ENCODE peak calls at places on chromosomes 4 and X, in ten cellular contexts. N, U, R, A, Q, T, H, B, S and K are unnamed samples. For H3K36me3 and H3K4me1, the result is how much of the 10 kb centered on the place peaks cover.

GRCh38 chrX:68755726-68756125 is 73.1 kb upstream of the EFNB1 start:
- DNase-seq in H (no peak), S (no peak), R (no peak), B (no peak), N (no peak), T (no peak), A (no peak), U (no peak), Q (no peak), K (no peak)

GRCh38 chr4:156933633-156934258 is 37.9 kb downstream of the PDGFC start:
- DNase-seq in T (no peak), A (no peak), B (no peak), N (no peak), Q (no peak), U (no peak), H (peak), R (peak), S (no peak), K (no peak)

GRCh38 chr4:176593943-176594342 is 198.8 kb downstream of the VEGFC start:
- DNase-seq in S (no peak), T (no peak), Q (no peak), R (no peak), U (no peak), H (no peak), B (no peak), A (no peak), N (no peak), K (no peak)

GRCh38 chr4:140135529-140136021 is 18.4 kb downstream of the MAML3 start:
- DNase-seq in A (no peak), R (no peak), N (no peak), S (no peak), T (no peak), B (no peak), Q (peak), U (peak), H (peak), K (peak)

GRCh38 chr4:43296946-43297528 is 404.5 kb downstream of the GRXCR1 start:
- DNase-seq in H (no peak), B (no peak), Q (no peak), R (no peak), U (no peak), N (no peak), T (no peak), S (no peak), A (no peak), K (no peak)

GRCh38 chrX:68710870-68711576 is 63.6 kb downstream of the STARD8 start:
- DNase-seq in B (peak), N (no peak), H (peak), U (no peak), R (peak), Q (no peak), T (no peak), A (no peak), S (no peak), K (peak)

GRCh38 chrX:1491851-1492349 is 39.2 kb upstream of the ASMTL start:
- DNase-seq in A (no peak), U (no peak), Q (no peak), B (no peak), H (no peak), T (peak), R (peak), N (peak), S (no peak), K (peak)

GRCh38 chrX:70452143-70452733 is 7.6 kb downstream of the DLG3 start:
- DNase-seq in R (peak), T (peak), N (no peak), A (peak), B (peak), U (peak), Q (peak), S (peak), H (peak), K (no peak)

GRCh38 chr4:17817027-17817426 is 6.2 kb downstream of the NCAPG start:
- DNase-seq in T (peak), U (no peak), S (no peak), H (peak), R (peak), Q (no peak), A (no peak), B (no peak), N (no peak), K (no peak)

GRCh38 chr4:77564231-77564630 is 41.4 kb upstream of the CXCL13 start:
- DNase-seq in S (peak), H (peak), U (no peak), B (no peak), T (no peak), Q (peak), R (no peak), N (no peak), A (peak), K (no peak)

GRCh38 chr4:161929966-161930365 is 233.8 kb downstream of the FSTL5 start:
- DNase-seq in B (no peak), H (no peak), R (no peak), T (no peak), U (no peak), Q (no peak), S (no peak), N (no peak), A (no peak), K (no peak)

GRCh38 chrX:155001873-155002272 is 20.6 kb downstream of the F8 start:
- DNase-seq in Q (no peak), B (no peak), N (no peak), T (no peak), R (no peak), H (no peak), S (no peak), U (no peak), A (no peak), K (no peak)

GRCh38 chr4:11424000-11424399 is 4.7 kb downstream of the HS3ST1 start:
- DNase-seq in H (peak), T (peak), S (no peak), R (no peak), Q (no peak), B (no peak), A (no peak), N (no peak), U (no peak), K (no peak)

GRCh38 chr4:127759893-127760292 is 22.2 kb upstream of the HSPA4L start:
- DNase-seq in T (no peak), Q (no peak), H (no peak), N (no peak), S (no peak), B (no peak), R (no peak), U (no peak), A (no peak), K (no peak)

GRCh38 chr4:123821861-123822260 is 425.3 kb downstream of the SPRY1 start:
- DNase-seq in H (peak), U (no peak), N (no peak), A (no peak), B (no peak), Q (no peak), T (no peak), S (no peak), R (no peak), K (no peak)

GRCh38 chr4:173191623-173192041 is 23.0 kb downstream of the GALNT7 start:
- DNase-seq in A (no peak), R (no peak), H (peak), B (no peak), N (no peak), T (no peak), U (no peak), Q (no peak), S (no peak), K (no peak)

GRCh38 chrX:78456909-78457308 is 129.5 kb upstream of the CYSLTR1 start:
- DNase-seq in N (no peak), U (no peak), B (no peak), H (no peak), R (no peak), A (no peak), Q (no peak), T (no peak), S (no peak), K (no peak)

GRCh38 chrX:153474718-153475117 is 4.3 kb upstream of the HAUS7 start:
- DNase-seq in U (peak), T (peak), Q (peak), B (peak), R (no peak), H (peak), S (peak), N (no peak), A (peak), K (no peak)

GRCh38 chrX:10725071-10725470 is 104.7 kb upstream of the MID1 start:
- DNase-seq in N (no peak), U (no peak), H (no peak), A (no peak), S (no peak), T (no peak), Q (no peak), R (no peak), B (no peak), K (no peak)

GRCh38 chr4:153275380-153276276 is 68.9 kb upstream of the MND1 start:
- DNase-seq in R (no peak), N (no peak), B (no peak), U (no peak), A (no peak), H (no peak), T (no peak), Q (no peak), S (no peak), K (no peak)
- H3K36me3 ChIP-seq in R (under half), N (under half), B (under half), U (under half), A (under half), H (under half), T (under half), Q (under half), S (under half), K (under half)

DNA sequence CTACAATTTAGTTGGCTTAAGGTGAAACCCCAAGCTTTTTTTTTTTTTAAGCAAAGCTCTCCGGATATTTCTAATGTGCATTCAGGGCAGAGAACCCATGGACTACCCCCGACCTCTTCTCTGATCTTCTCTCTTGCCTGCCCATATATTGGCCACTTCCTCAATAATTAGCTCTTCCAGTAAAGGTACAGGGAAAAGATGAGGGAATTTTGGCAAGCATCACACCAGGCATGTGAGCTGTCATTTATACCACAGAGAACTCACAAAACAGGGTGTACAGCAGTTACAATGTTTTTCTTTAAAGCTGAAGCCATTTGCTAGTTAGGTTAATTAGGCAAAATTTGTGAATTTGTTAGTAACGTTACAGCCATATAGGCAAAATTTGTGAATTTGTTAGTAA is 73.3 kb downstream of the GAB1 start:
- DNase-seq in S (no peak), R (no peak), A (no peak), B (no peak), Q (no peak), H (no peak), N (no peak), U (no peak), T (no peak), K (no peak)
- H3K4me1 ChIP-seq in S (under half), R (under half), A (under half), B (under half), Q (under half), H (under half), N (under half), U (under half), T (under half), K (under half)

GRCh38 chr4:1223841-1224809 is 24.8 kb downstream of the CTBP1 start:
- DNase-seq in B (no peak), U (no peak), T (no peak), Q (no peak), R (no peak), N (no peak), H (no peak), A (no peak), S (no peak), K (no peak)
- H3K36me3 ChIP-seq in B (under half), U (under half), T (half or more), Q (under half), R (under half), N (half or more), H (half or more), A (under half), S (half or more), K (half or more)

DNA sequence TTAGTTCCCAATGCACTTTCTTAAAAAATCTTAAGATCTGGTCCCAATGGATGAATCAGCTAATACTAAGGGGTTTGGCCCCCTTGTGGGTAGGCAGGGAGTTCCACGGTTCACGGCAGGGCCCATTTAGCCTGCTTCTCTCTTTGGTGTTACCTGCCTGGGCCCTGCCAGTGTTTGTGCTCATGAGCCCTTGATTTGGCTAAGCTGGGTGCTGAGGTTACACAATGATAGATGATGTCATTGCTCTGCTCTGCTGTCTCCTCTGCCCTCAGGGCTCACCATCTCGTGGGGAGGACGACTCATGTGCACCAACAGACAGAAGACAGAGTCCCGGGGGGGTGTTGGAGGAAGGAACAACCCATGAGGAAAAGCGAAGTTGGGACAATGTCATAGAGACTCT is 24.4 kb downstream of the RTL5 start:
- DNase-seq in U (no peak), N (no peak), B (no peak), Q (no peak), R (no peak), T (no peak), A (no peak), S (no peak), H (no peak), K (peak)
- H3K4me1 ChIP-seq in U (under half), N (under half), B (under half), Q (under half), R (under half), T (under half), A (under half), S (under half), H (under half), K (under half)